ENCODE peak calls at places on chromosomes 4 and X, in seven cellular contexts. One of them, this sample, is unnamed.

GRCh38 chr4:39037491-39037825 is 5.2 kb upstream of the TMEM156 start:
- DNase-seq in NB4: no peak
- DNase-seq in NCI-H774: no peak
- DNase-seq in RPMI7951: peak; percentile 46
- DNase-seq in HCEC 1CT: peak; percentile 20
- DNase-seq in AG08396: peak; percentile 17
- DNase-seq in CD4-positive, CD25-positive, alpha-beta regulatory T cell: no peak
- DNase-seq in this sample: peak; percentile 68

GRCh38 chrX:10922158-10922557 is 189.0 kb upstream of the HCCS start:
- DNase-seq in NB4: no peak
- DNase-seq in NCI-H774: no peak
- DNase-seq in RPMI7951: peak; percentile 89
- DNase-seq in HCEC 1CT: peak; percentile 85
- DNase-seq in AG08396: peak; percentile 50
- DNase-seq in CD4-positive, CD25-positive, alpha-beta regulatory T cell: no peak
- DNase-seq in this sample: peak; percentile 73

GRCh38 chrX:68929332-68930150 is 100.7 kb downstream of the EFNB1 start:
- DNase-seq in NB4: no peak
- DNase-seq in NCI-H774: no peak
- DNase-seq in RPMI7951: peak; percentile 83
- DNase-seq in HCEC 1CT: peak; percentile 39
- DNase-seq in AG08396: peak; percentile 68
- DNase-seq in CD4-positive, CD25-positive, alpha-beta regulatory T cell: no peak
- DNase-seq in this sample: peak; percentile 81

GRCh38 chrX:24371391-24371972 is 11.0 kb downstream of the SUPT20HL1 start:
- DNase-seq in NB4: peak; percentile 64
- DNase-seq in NCI-H774: peak; percentile 19
- DNase-seq in RPMI7951: peak; percentile 51
- DNase-seq in HCEC 1CT: peak; percentile 30
- DNase-seq in AG08396: peak; percentile 67
- DNase-seq in CD4-positive, CD25-positive, alpha-beta regulatory T cell: peak; percentile 35
- DNase-seq in this sample: peak; percentile 56

GRCh38 chrX:40632199-40632598 is 9.0 kb downstream of the MPC1L start:
- DNase-seq in NB4: no peak
- DNase-seq in NCI-H774: no peak
- DNase-seq in RPMI7951: no peak
- DNase-seq in HCEC 1CT: no peak
- DNase-seq in AG08396: no peak
- DNase-seq in CD4-positive, CD25-positive, alpha-beta regulatory T cell: no peak
- DNase-seq in this sample: no peak

GRCh38 chrX:103520391-103520790 is 1.1 kb upstream of the RAB40A start:
- DNase-seq in NB4: no peak
- DNase-seq in NCI-H774: no peak
- DNase-seq in RPMI7951: no peak
- DNase-seq in HCEC 1CT: peak; percentile 75
- DNase-seq in AG08396: peak; percentile 33
- DNase-seq in CD4-positive, CD25-positive, alpha-beta regulatory T cell: no peak
- DNase-seq in this sample: peak; percentile 75

GRCh38 chr4:21628116-21628515 is 320.5 kb downstream of the KCNIP4 start:
- DNase-seq in NB4: no peak
- DNase-seq in NCI-H774: no peak
- DNase-seq in RPMI7951: no peak
- DNase-seq in HCEC 1CT: no peak
- DNase-seq in AG08396: no peak
- DNase-seq in CD4-positive, CD25-positive, alpha-beta regulatory T cell: no peak
- DNase-seq in this sample: no peak

GRCh38 chr4:138390286-138390685 is 148.1 kb upstream of the SLC7A11 start:
- DNase-seq in NB4: no peak
- DNase-seq in NCI-H774: no peak
- DNase-seq in RPMI7951: no peak
- DNase-seq in HCEC 1CT: no peak
- DNase-seq in AG08396: no peak
- DNase-seq in CD4-positive, CD25-positive, alpha-beta regulatory T cell: no peak
- DNase-seq in this sample: no peak

GRCh38 chr4:8281519-8282133 is 12.1 kb downstream of the HTRA3 start:
- DNase-seq in NB4: no peak
- DNase-seq in NCI-H774: no peak
- DNase-seq in RPMI7951: peak; percentile 86
- DNase-seq in HCEC 1CT: no peak
- DNase-seq in AG08396: peak; percentile 58
- DNase-seq in CD4-positive, CD25-positive, alpha-beta regulatory T cell: no peak
- DNase-seq in this sample: peak; percentile 87

GRCh38 chr4:20889901-20890300 is 189.6 kb downstream of the PACRGL start:
- DNase-seq in NB4: no peak
- DNase-seq in NCI-H774: no peak
- DNase-seq in RPMI7951: no peak
- DNase-seq in HCEC 1CT: no peak
- DNase-seq in AG08396: no peak
- DNase-seq in CD4-positive, CD25-positive, alpha-beta regulatory T cell: no peak
- DNase-seq in this sample: no peak